ENCODE peak calls at places on chromosomes 5 and 9, in nine cellular contexts. L is endodermal cell, N is mammary epithelial cell, B is glutamatergic neuron, K is epithelial cell of esophagus, W is SK-N-SH, C is GM12865, F is astrocyte of the spinal cord, O is GM10248. Z is an unnamed sample.

GRCh38 chr5:5605170-5605764 is 182.8 kb downstream of the ICE1 start:
- DNase-seq in F (no peak), O (no peak), K (no peak), N (no peak), W (no peak), C (no peak), L (no peak), B (no peak), Z (no peak)

GRCh38 chr5:143870871-143871632 is 59.1 kb downstream of the HMHB1 start:
- DNase-seq in O (no peak), C (no peak), N (peak; percentile 67), B (no peak), L (peak; percentile 49), F (no peak), K (peak; percentile 87), W (no peak), Z (no peak)

GRCh38 chr9:19130436-19130835 is 3.1 kb upstream of the PLIN2 start:
- DNase-seq in L (peak; percentile 72), F (peak; percentile 33), W (no peak), O (no peak), C (no peak), B (no peak), K (no peak), N (no peak), Z (no peak)

GRCh38 chr5:143118222-143118621 is 285.3 kb downstream of the NR3C1 start:
- DNase-seq in F (no peak), K (peak; percentile 14), W (no peak), N (no peak), O (no peak), B (no peak), L (no peak), C (no peak), Z (no peak)

GRCh38 chr5:28281381-28281780 is 1243.0 kb upstream of the CDH9 start:
- DNase-seq in F (peak; percentile 79), W (no peak), K (peak; percentile 34), C (no peak), B (no peak), N (peak; percentile 21), L (no peak), O (no peak), Z (no peak)

GRCh38 chr5:135242496-135243193 is 156.4 kb downstream of the MACROH2A1 start:
- DNase-seq in B (no peak), L (peak; percentile 12), F (peak; percentile 43), W (no peak), C (no peak), O (no peak), K (no peak), N (no peak), Z (no peak)

GRCh38 chr9:33198163-33198562 is 31.0 kb upstream of the B4GALT1 start:
- DNase-seq in L (no peak), N (no peak), F (peak; percentile 61), K (no peak), B (no peak), O (no peak), C (no peak), W (no peak), Z (no peak)

GRCh38 chr5:138874241-138874640 is 894 bp downstream of the LRRTM2 start:
- DNase-seq in C (no peak), L (no peak), B (peak; percentile 42), F (peak; percentile 37), N (peak; percentile 33), O (no peak), K (no peak), W (peak; percentile 39), Z (no peak)

GRCh38 chr5:157471709-157472108 is 11.7 kb downstream of the NIPAL4 start:
- DNase-seq in W (peak; percentile 51), N (peak; percentile 25), F (no peak), C (peak; percentile 65), L (peak; percentile 80), B (no peak), K (peak; percentile 37), O (peak; percentile 54), Z (peak; percentile 23)

GRCh38 chr9:69601698-69602097 is 70.5 kb downstream of the APBA1 start:
- DNase-seq in O (no peak), C (no peak), N (no peak), L (no peak), B (no peak), K (no peak), F (no peak), W (no peak), Z (no peak)

GRCh38 chr5:133267601-133268000 is 215.8 kb downstream of the HSPA4 start:
- DNase-seq in B (no peak), W (no peak), K (no peak), N (no peak), L (no peak), F (no peak), O (no peak), C (no peak), Z (no peak)

GRCh38 chr9:130243015-130243881 is 22.3 kb upstream of the HMCN2 start:
- DNase-seq in B (peak; percentile 89), C (peak; percentile 81), N (no peak), W (peak; percentile 85), O (peak; percentile 82), L (peak; percentile 97), F (peak; percentile 22), K (peak; percentile 44), Z (peak; percentile 91)
- TF ChIP-seq CTCF in B (peak; percentile 99), C (peak; percentile 83), N (peak; percentile 87), W (peak; percentile 88), O (peak; percentile 89), L (peak; percentile 93), F (peak; percentile 87), K (peak; percentile 82), Z (peak; percentile 96)

GRCh38 chr9:121599186-121599871 is 52.1 kb upstream of the DAB2IP start:
- DNase-seq in F (no peak), K (peak; percentile 64), N (peak; percentile 32), C (no peak), O (no peak), L (peak; percentile 95), B (peak; percentile 57), W (peak; percentile 97), Z (peak; percentile 87)

GRCh38 chr9:121596515-121596914 is 54.9 kb upstream of the DAB2IP start:
- DNase-seq in W (no peak), O (no peak), K (no peak), C (no peak), F (no peak), B (no peak), L (no peak), N (no peak), Z (no peak)

GRCh38 chr9:121599872-121600585 is 51.4 kb upstream of the DAB2IP start:
- DNase-seq in O (no peak), B (no peak), N (no peak), W (peak; percentile 72), K (no peak), C (no peak), F (no peak), L (peak; percentile 70), Z (no peak)

GRCh38 chr9:121597693-121598166 is 53.7 kb upstream of the DAB2IP start:
- DNase-seq in C (no peak), L (no peak), O (no peak), K (no peak), N (no peak), B (no peak), F (no peak), W (no peak), Z (no peak)

DNA sequence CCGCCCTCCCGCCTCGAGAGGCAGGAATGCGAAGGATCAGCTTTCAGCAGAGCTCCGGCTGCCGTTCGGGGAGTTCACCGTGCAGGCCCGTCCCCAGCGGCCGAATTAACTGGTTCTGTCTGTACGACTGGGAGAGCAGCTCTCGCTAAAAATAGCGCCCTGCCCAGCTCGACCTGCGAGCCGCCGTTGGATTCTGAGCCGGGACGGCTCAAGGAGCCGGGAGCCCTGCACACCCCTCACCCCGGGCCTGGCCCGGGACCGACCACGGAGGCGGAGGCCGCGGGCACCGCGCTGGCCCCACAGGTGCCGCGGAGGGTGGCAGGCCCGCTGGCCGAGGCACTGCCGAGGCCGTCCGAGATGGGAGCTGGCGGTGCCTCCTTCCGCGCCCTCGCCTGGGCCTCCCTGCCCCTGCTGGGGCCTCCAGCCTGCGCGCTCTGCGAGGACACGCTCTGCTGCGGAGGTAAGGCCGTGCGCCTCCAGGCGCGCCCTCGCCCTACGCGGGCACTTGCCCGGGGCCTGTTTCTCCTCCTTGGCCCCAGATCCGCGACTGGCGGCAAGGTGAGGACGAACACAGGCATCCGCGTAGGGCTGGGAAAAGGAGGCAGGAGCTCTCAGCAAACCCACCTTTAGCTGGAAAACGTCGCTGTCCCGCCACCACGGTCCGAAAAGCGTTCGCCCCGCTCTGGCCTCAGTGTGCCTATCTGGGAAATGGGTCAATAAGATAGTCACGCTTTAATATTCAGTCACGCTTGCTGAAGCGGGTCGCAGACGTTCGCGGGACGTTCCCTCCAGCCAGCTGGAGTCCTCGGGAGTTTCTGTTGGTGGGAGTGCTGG is 53.0 kb upstream of the DAB2IP start:
- DNase-seq in O (no peak), F (peak; percentile 75), L (peak; percentile 97), N (no peak), K (peak; percentile 91), W (no peak), B (peak; percentile 76), C (no peak), Z (peak; percentile 90)
- TF ChIP-seq CTCF in O (no peak), F (peak; percentile 34), L (peak; percentile 70), N (peak; percentile 11), K (peak; percentile 61), W (no peak), B (no peak), C (no peak), Z (no peak)

DNA sequence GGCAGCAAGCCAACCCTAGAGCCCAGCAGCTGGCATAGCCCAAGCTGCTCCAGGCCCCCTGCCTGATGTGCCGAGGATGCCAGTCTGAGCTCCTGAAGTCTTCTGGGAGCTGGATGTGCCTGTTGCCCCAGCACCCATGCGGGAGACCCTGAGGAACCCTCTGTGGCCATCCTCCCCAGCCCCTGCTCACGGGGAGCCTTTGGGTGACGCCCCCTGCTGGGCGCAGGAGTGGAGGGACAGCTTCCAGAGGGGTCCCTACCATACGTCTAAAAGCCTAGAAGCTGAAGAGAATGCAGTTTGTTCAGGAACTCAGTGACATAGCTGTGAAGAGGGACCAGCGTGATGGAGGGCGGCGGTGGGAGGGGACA is 33.1 kb upstream of the MVB12B start:
- DNase-seq in F (no peak), B (no peak), K (no peak), W (peak; percentile 54), L (no peak), N (no peak), O (no peak), C (no peak), Z (no peak)
- TF ChIP-seq CTCF in F (no peak), B (peak; percentile 41), K (peak; percentile 10), W (peak; percentile 47), L (peak; percentile 59), N (no peak), O (no peak), C (peak; percentile 31), Z (no peak)

DNA sequence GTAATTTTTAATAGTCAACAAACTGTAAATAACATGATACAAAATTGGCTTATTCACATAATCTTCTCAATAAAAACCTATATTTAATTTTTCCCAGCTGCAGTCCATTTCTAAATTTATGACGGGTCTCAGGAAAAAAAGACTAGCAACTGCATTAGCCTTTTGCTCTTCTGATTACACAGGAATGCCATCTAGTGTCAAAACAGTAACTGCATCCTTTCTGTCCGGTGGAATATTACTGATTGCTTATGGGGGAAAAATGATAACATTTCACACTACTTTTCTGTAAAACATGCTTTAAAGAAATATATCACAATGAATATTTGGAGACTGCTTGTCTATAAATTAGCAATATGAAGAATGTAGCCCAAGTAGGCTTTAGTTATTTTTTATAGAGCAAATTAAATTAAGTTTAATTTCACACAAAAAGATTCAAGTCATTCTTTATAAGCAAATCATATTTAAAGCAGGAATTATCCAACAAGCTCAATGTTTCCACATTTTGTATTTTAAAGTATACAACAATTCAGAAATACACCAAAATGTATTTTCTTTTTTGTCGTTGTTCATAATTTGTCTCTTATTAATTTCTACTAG is 534.7 kb downstream of the CDH10 start:
- DNase-seq in L (no peak), O (no peak), K (peak; percentile 47), F (peak; percentile 13), C (no peak), N (peak; percentile 8), B (no peak), W (peak; percentile 20), Z (no peak)
- TF ChIP-seq CTCF in L (peak; percentile 77), O (peak; percentile 33), K (peak; percentile 63), F (peak; percentile 49), C (peak; percentile 3), N (peak; percentile 86), B (peak; percentile 37), W (peak; percentile 59), Z (peak; percentile 44)

Z was measured in nephron progenitor cell.